ENCODE peak calls at places on chromosomes 3 and 15, in eight cellular contexts. R, L, Z, C, M, O, X and P are unnamed samples.

GRCh38 chr3:112776836-112777235 is 69.8 kb downstream of the CD200R1L start:
- DNase-seq in R (no peak), L (no peak), Z (no peak), C (no peak), M (no peak), O (no peak), X (peak), P (no peak)

GRCh38 chr15:43287254-43287653 is 20.5 kb upstream of the TGM5 start:
- DNase-seq in R (no peak), L (no peak), Z (no peak), C (no peak), M (no peak), O (no peak), X (no peak), P (no peak)

GRCh38 chr15:74129411-74130088 is 836 bp upstream of the ISLR2 start:
- DNase-seq in R (no peak), L (no peak), Z (no peak), C (no peak), M (no peak), O (no peak), X (no peak), P (no peak)

GRCh38 chr3:104564045-104564643 is 802.6 kb upstream of the ALCAM start:
- DNase-seq in R (no peak), L (peak), Z (peak), C (no peak), M (peak), O (no peak), X (peak), P (no peak)

GRCh38 chr3:72533584-72534473 is 314.4 kb downstream of the SHQ1 start:
- DNase-seq in R (no peak), L (no peak), Z (no peak), C (no peak), M (no peak), O (no peak), X (no peak), P (no peak)

GRCh38 chr3:72675243-72675642 is 173.0 kb downstream of the SHQ1 start:
- DNase-seq in R (no peak), L (no peak), Z (no peak), C (no peak), M (no peak), O (no peak), X (no peak), P (no peak)

GRCh38 chr3:78086150-78086549 is 1046.3 kb downstream of the ROBO2 start:
- DNase-seq in R (no peak), L (no peak), Z (no peak), C (no peak), M (no peak), O (no peak), X (peak), P (no peak)

GRCh38 chr15:83062768-83063180 is 4.3 kb downstream of the BTBD1 start:
- DNase-seq in R (no peak), L (no peak), Z (no peak), C (no peak), M (no peak), O (no peak), X (no peak), P (no peak)

GRCh38 chr3:155714295-155714718 is 30.6 kb downstream of the PLCH1 start:
- DNase-seq in R (no peak), L (no peak), Z (no peak), C (no peak), M (no peak), O (no peak), X (no peak), P (no peak)

GRCh38 chr3:130395916-130396315 is 50.4 kb downstream of the COL6A5 start:
- DNase-seq in R (no peak), L (no peak), Z (no peak), C (no peak), M (peak), O (peak), X (peak), P (peak)

GRCh38 chr3:52086939-52087675 is 30.7 kb upstream of the DUSP7 start:
- DNase-seq in R (no peak), L (no peak), Z (no peak), C (no peak), M (no peak), O (no peak), X (no peak), P (no peak)

GRCh38 chr3:122364508-122364907 is 18.5 kb downstream of the MIX23 start:
- DNase-seq in R (no peak), L (no peak), Z (no peak), C (no peak), M (no peak), O (no peak), X (no peak), P (no peak)
- H3K27ac ChIP-seq in R (no peak), L (no peak), Z (no peak), C (peak), M (no peak), O (no peak), X (no peak), P (no peak)

GRCh38 chr15:40274350-40275274 is 8.3 kb downstream of the ANKRD63 start:
- DNase-seq in R (peak), L (peak), Z (peak), C (peak), M (peak), O (peak), X (peak), P (peak)

GRCh38 chr15:40271915-40272712 is 10.8 kb downstream of the ANKRD63 start:
- DNase-seq in R (no peak), L (no peak), Z (no peak), C (no peak), M (no peak), O (no peak), X (no peak), P (no peak)

GRCh38 chr15:40275491-40275890 is 7.4 kb downstream of the ANKRD63 start:
- DNase-seq in R (no peak), L (no peak), Z (no peak), C (no peak), M (no peak), O (no peak), X (no peak), P (no peak)

GRCh38 chr15:40272713-40273056 is 10.2 kb downstream of the ANKRD63 start:
- DNase-seq in R (no peak), L (no peak), Z (no peak), C (no peak), M (no peak), O (no peak), X (no peak), P (no peak)

DNA sequence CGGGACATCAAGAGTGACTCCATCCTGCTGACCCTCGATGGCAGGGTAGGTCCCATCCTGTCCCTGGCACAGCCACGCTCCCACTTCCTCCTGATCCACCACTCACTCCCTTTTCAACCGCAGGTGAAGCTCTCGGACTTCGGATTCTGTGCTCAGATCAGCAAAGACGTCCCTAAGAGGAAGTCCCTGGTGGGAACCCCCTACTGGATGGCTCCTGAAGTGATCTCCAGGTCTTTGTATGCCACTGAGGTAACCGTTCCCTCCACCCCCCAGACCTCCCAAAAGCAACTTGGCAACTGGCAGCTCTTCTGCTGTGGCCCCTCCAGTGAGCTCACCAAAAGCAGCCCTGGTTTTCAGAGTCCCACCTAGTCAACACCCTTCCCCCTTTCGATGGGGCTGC is 9.4 kb downstream of the ANKRD63 start:
- DNase-seq in R (no peak), L (no peak), Z (no peak), C (no peak), M (no peak), O (no peak), X (no peak), P (no peak)
- TF ChIP-seq CTCF in R (no peak), L (no peak), Z (no peak), C (no peak), M (no peak), O (no peak), X (no peak), P (no peak)

DNA sequence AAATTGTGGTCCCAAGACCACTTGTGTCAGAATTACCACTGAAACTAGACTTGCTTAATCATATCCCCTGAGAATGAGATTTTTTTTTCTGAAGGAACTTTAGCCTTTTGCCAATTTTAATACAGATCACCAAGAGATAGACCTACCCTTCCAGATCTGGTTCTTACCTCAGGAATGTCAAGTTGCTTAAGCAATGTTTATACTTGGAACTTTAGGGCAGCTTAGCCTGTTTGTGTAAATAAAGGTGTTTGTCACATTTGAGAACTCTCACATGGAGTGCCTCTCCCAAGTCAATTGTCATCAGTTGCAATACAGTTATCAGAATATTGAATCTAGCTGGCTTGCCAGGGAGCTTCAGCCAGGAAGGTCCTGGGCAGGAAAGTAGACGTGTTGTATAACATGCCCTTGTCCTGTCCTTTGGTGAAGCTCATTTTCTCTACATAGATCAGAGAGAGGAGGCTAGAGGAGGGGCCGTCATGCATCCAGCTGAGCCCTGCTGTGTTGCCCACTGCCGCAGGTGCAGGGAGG is 3.9 kb downstream of the GPD1L start:
- DNase-seq in R (no peak), L (no peak), Z (no peak), C (no peak), M (no peak), O (no peak), X (no peak), P (no peak)
- H3K27ac ChIP-seq in R (peak), L (no peak), Z (no peak), C (no peak), M (no peak), O (peak), X (no peak), P (peak)

GRCh38 chr15:28049594-28049993 is 49.5 kb downstream of the OCA2 start:
- DNase-seq in R (no peak), L (no peak), Z (no peak), C (no peak), M (no peak), O (no peak), X (no peak), P (no peak)

GRCh38 chr15:28047277-28047676 is 51.8 kb downstream of the OCA2 start:
- DNase-seq in R (no peak), L (no peak), Z (no peak), C (no peak), M (no peak), O (no peak), X (no peak), P (no peak)

GRCh38 chr15:28037969-28038640 is 61.0 kb downstream of the OCA2 start:
- DNase-seq in R (no peak), L (no peak), Z (no peak), C (no peak), M (no peak), O (no peak), X (peak), P (no peak)

DNA sequence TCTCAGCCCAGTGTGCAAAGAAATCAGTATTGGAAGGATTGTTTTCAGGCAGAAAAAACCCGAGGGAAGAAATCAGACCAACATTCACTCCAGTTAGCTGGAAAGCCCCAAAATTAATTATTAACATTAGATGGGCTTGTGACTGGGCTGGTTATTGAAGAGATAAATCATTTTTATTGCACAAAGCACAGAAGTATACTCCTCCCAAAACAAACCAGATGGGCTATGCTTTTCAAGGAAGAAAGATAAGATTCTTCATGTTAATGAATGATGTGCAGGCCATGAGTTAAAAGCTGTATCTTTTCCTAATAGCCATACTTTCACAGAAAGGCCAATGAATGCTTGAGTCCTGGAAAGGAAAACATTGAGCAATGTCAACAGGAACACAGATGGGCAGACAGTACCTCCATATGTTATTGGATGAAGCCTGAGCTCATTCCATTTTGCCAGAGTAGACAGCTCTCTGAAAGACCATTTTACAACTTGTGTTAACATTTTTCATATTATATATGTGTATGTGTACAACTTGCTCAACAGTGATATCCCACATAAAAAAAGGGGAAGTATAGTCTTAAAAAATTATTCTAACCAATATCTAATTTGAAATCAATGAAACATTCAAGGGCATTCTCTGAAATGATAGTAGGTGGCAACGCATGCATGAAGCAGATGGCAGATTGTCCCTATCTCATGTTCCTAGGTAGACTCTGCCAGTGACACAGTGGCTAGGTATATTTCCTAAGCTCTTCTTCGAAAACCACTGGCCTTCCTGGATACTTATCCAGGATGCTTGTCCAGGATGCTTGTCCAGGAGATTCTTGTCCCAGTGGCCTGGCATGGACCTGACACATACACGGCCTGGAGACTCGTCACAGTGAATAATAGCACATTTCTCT is 55.2 kb downstream of the OCA2 start:
- DNase-seq in R (no peak), L (no peak), Z (no peak), C (no peak), M (no peak), O (no peak), X (no peak), P (no peak)
- TF ChIP-seq CTCF in R (no peak), L (no peak), Z (no peak), C (no peak), M (no peak), O (no peak), X (no peak), P (no peak)

GRCh38 chr15:76576526-76577279 is 240.1 kb downstream of the ISL2 start:
- DNase-seq in R (no peak), L (peak), Z (peak), C (peak), M (no peak), O (no peak), X (peak), P (no peak)
- H3K27ac ChIP-seq in R (no peak), L (no peak), Z (no peak), C (no peak), M (no peak), O (no peak), X (no peak), P (peak)